ENCODE peak calls at places on chromosomes 12 and 14, in five cellular contexts. One of them, this sample, is unnamed.

GRCh38 chr12:56948881-56949280 is 8.5 kb downstream of the RDH16 start:
- DNase-seq in heart right ventricle: no peak
- DNase-seq in mammary epithelial cell: no peak
- DNase-seq in gastrocnemius medialis: no peak
- DNase-seq in dorsolateral prefrontal cortex: no peak
- DNase-seq in this sample: no peak

GRCh38 chr14:91241848-91242247 is 2.7 kb downstream of the GPR68 start:
- DNase-seq in heart right ventricle: no peak
- DNase-seq in mammary epithelial cell: no peak
- DNase-seq in gastrocnemius medialis: no peak
- DNase-seq in dorsolateral prefrontal cortex: no peak
- DNase-seq in this sample: peak

GRCh38 chr12:112170376-112170775 is 45.0 kb downstream of the TRAFD1 start:
- DNase-seq in heart right ventricle: no peak
- DNase-seq in mammary epithelial cell: no peak
- DNase-seq in gastrocnemius medialis: no peak
- DNase-seq in dorsolateral prefrontal cortex: no peak
- DNase-seq in this sample: no peak

GRCh38 chr12:6377667-6377994 is 2.3 kb upstream of the SCNN1A start:
- DNase-seq in heart right ventricle: no peak
- DNase-seq in mammary epithelial cell: peak
- DNase-seq in gastrocnemius medialis: no peak
- DNase-seq in dorsolateral prefrontal cortex: no peak
- DNase-seq in this sample: peak

GRCh38 chr14:85252011-85252410 is 277.9 kb upstream of the FLRT2 start:
- DNase-seq in heart right ventricle: no peak
- DNase-seq in mammary epithelial cell: peak
- DNase-seq in gastrocnemius medialis: no peak
- DNase-seq in dorsolateral prefrontal cortex: no peak
- DNase-seq in this sample: no peak

GRCh38 chr12:110661337-110661972 is 27.5 kb downstream of the HVCN1 start:
- DNase-seq in heart right ventricle: peak
- DNase-seq in mammary epithelial cell: no peak
- DNase-seq in gastrocnemius medialis: peak
- DNase-seq in dorsolateral prefrontal cortex: no peak
- DNase-seq in this sample: no peak

GRCh38 chr12:105705765-105706164 is 375.3 kb downstream of the C12orf75 start:
- DNase-seq in heart right ventricle: peak
- DNase-seq in mammary epithelial cell: peak
- DNase-seq in gastrocnemius medialis: peak
- DNase-seq in dorsolateral prefrontal cortex: no peak
- DNase-seq in this sample: peak

GRCh38 chr12:124233846-124234620 is 60.9 kb upstream of the RFLNA start:
- DNase-seq in heart right ventricle: no peak
- DNase-seq in mammary epithelial cell: peak
- DNase-seq in gastrocnemius medialis: no peak
- DNase-seq in dorsolateral prefrontal cortex: no peak
- DNase-seq in this sample: no peak

GRCh38 chr14:52786887-52787286 is 4.5 kb downstream of the GNPNAT1 start:
- DNase-seq in heart right ventricle: no peak
- DNase-seq in mammary epithelial cell: no peak
- DNase-seq in gastrocnemius medialis: no peak
- DNase-seq in dorsolateral prefrontal cortex: no peak
- DNase-seq in this sample: no peak

GRCh38 chr14:34742509-34743115 is 28.2 kb upstream of the CFL2 start:
- DNase-seq in heart right ventricle: no peak
- DNase-seq in mammary epithelial cell: no peak
- DNase-seq in gastrocnemius medialis: no peak
- DNase-seq in dorsolateral prefrontal cortex: no peak
- DNase-seq in this sample: no peak

GRCh38 chr12:9634177-9634803 is 26.6 kb upstream of the KLRB1 start:
- DNase-seq in heart right ventricle: peak
- DNase-seq in mammary epithelial cell: peak
- DNase-seq in gastrocnemius medialis: no peak
- DNase-seq in dorsolateral prefrontal cortex: no peak
- DNase-seq in this sample: peak

GRCh38 chr14:32428149-32428548 is 99.1 kb downstream of the AKAP6 start:
- DNase-seq in heart right ventricle: no peak
- DNase-seq in mammary epithelial cell: no peak
- DNase-seq in gastrocnemius medialis: no peak
- DNase-seq in dorsolateral prefrontal cortex: no peak
- DNase-seq in this sample: no peak

GRCh38 chr12:98870521-98870920 is 225.4 kb downstream of the APAF1 start:
- DNase-seq in heart right ventricle: no peak
- DNase-seq in mammary epithelial cell: no peak
- DNase-seq in gastrocnemius medialis: no peak
- DNase-seq in dorsolateral prefrontal cortex: peak
- DNase-seq in this sample: no peak

GRCh38 chr12:107320929-107321618 is 227.7 kb upstream of the CRY1 start:
- DNase-seq in heart right ventricle: no peak
- DNase-seq in mammary epithelial cell: peak
- DNase-seq in gastrocnemius medialis: no peak
- DNase-seq in dorsolateral prefrontal cortex: no peak
- DNase-seq in this sample: peak

GRCh38 chr14:61456720-61457119 is 135.3 kb downstream of the PRKCH start:
- DNase-seq in heart right ventricle: peak
- DNase-seq in mammary epithelial cell: peak
- DNase-seq in gastrocnemius medialis: peak
- DNase-seq in dorsolateral prefrontal cortex: peak
- DNase-seq in this sample: peak

GRCh38 chr12:72267974-72268373 is 4.2 kb upstream of the TRHDE start:
- DNase-seq in heart right ventricle: no peak
- DNase-seq in mammary epithelial cell: no peak
- DNase-seq in gastrocnemius medialis: no peak
- DNase-seq in dorsolateral prefrontal cortex: no peak
- DNase-seq in this sample: peak

GRCh38 chr12:54472494-54473262 is 724 bp downstream of the GTSF1 start:
- DNase-seq in heart right ventricle: no peak
- DNase-seq in mammary epithelial cell: no peak
- DNase-seq in gastrocnemius medialis: no peak
- DNase-seq in dorsolateral prefrontal cortex: no peak
- DNase-seq in this sample: no peak
- H3K4me3 ChIP-seq in heart right ventricle: no peak
- H3K4me3 ChIP-seq in mammary epithelial cell: no peak
- H3K4me3 ChIP-seq in gastrocnemius medialis: no peak
- H3K4me3 ChIP-seq in dorsolateral prefrontal cortex: no peak
- H3K4me3 ChIP-seq in this sample: no peak

GRCh38 chr12:15322164-15323054 is at the start of gene PTPRO:
- DNase-seq in heart right ventricle: no peak
- DNase-seq in mammary epithelial cell: peak
- DNase-seq in gastrocnemius medialis: no peak
- DNase-seq in dorsolateral prefrontal cortex: no peak
- DNase-seq in this sample: peak
- TF ChIP-seq CTCF in heart right ventricle: no peak
- TF ChIP-seq CTCF in mammary epithelial cell: no peak
- TF ChIP-seq CTCF in gastrocnemius medialis: no peak
- TF ChIP-seq CTCF in dorsolateral prefrontal cortex: no peak
- TF ChIP-seq CTCF in this sample: no peak

DNA sequence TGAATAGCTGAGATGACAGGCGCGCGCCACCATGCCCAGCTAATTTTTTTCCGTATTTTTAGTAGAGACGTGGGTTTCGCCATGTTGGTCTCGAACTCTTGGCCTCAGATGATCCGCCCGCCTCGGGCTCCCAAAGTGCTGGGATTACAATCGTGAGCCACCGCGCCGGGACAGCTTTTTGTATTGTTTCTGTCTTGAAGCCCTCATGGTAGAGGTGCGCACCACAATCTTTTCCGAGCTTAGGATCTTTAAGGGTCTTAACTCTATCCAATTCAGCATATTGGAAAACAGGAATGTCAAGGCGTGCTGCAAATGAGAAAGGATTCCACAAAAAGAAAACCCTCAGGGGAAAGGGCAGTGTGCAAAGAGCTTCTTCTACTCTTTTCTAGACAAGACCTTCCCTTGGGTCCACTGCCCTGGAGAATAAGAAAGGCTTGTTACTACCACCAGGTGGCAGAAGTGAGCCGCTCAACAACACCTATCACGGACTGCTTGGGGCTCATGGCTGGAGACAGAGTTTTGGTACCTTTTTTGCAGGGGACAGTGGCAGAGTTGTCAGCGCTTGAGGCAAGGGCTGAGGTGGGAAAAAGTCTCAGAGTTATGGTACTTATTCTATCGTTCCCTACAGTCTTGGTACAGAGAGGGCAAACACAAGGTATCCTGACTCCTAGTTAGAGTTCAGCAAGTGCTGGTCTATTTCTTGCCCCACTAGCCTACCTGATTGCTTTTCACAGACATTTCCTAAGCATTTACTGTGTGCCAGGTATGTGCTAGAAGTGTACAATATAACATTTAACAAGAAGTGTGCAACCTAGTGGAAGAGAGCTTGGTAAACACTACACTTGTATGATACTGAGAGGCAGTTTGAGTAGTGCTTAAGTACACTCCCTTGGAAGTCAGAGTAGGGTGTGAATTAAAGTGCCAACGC is 16.4 kb upstream of the SP7 start:
- DNase-seq in heart right ventricle: peak
- DNase-seq in mammary epithelial cell: peak
- DNase-seq in gastrocnemius medialis: peak
- DNase-seq in dorsolateral prefrontal cortex: peak
- DNase-seq in this sample: peak
- H3K27ac ChIP-seq in heart right ventricle: no peak
- H3K27ac ChIP-seq in mammary epithelial cell: no peak
- H3K27ac ChIP-seq in gastrocnemius medialis: no peak
- H3K27ac ChIP-seq in dorsolateral prefrontal cortex: no peak
- H3K27ac ChIP-seq in this sample: no peak

GRCh38 chr12:76455582-76456345 is 103.8 kb downstream of the OSBPL8 start:
- DNase-seq in heart right ventricle: no peak
- DNase-seq in mammary epithelial cell: peak
- DNase-seq in gastrocnemius medialis: no peak
- DNase-seq in dorsolateral prefrontal cortex: no peak
- DNase-seq in this sample: peak
- H3K4me3 ChIP-seq in heart right ventricle: no peak
- H3K4me3 ChIP-seq in mammary epithelial cell: no peak
- H3K4me3 ChIP-seq in gastrocnemius medialis: no peak
- H3K4me3 ChIP-seq in dorsolateral prefrontal cortex: no peak
- H3K4me3 ChIP-seq in this sample: no peak

GRCh38 chr14:70032447-70032846 is 153.2 kb downstream of the SMOC1 start:
- DNase-seq in heart right ventricle: no peak
- DNase-seq in mammary epithelial cell: no peak
- DNase-seq in gastrocnemius medialis: no peak
- DNase-seq in dorsolateral prefrontal cortex: no peak
- DNase-seq in this sample: peak

GRCh38 chr14:70034257-70034656 is 154.5 kb downstream of the SLC8A3 start:
- DNase-seq in heart right ventricle: no peak
- DNase-seq in mammary epithelial cell: no peak
- DNase-seq in gastrocnemius medialis: no peak
- DNase-seq in dorsolateral prefrontal cortex: no peak
- DNase-seq in this sample: no peak

GRCh38 chr14:70033561-70033960 is 154.3 kb downstream of the SMOC1 start:
- DNase-seq in heart right ventricle: no peak
- DNase-seq in mammary epithelial cell: no peak
- DNase-seq in gastrocnemius medialis: no peak
- DNase-seq in dorsolateral prefrontal cortex: no peak
- DNase-seq in this sample: no peak

GRCh38 chr14:70032016-70032415 is 152.8 kb downstream of the SMOC1 start:
- DNase-seq in heart right ventricle: no peak
- DNase-seq in mammary epithelial cell: no peak
- DNase-seq in gastrocnemius medialis: no peak
- DNase-seq in dorsolateral prefrontal cortex: no peak
- DNase-seq in this sample: no peak

GRCh38 chr14:70036665-70037064 is 152.1 kb downstream of the SLC8A3 start:
- DNase-seq in heart right ventricle: no peak
- DNase-seq in mammary epithelial cell: peak
- DNase-seq in gastrocnemius medialis: no peak
- DNase-seq in dorsolateral prefrontal cortex: no peak
- DNase-seq in this sample: no peak
- TF ChIP-seq CTCF in heart right ventricle: no peak
- TF ChIP-seq CTCF in mammary epithelial cell: peak
- TF ChIP-seq CTCF in gastrocnemius medialis: no peak
- TF ChIP-seq CTCF in dorsolateral prefrontal cortex: no peak
- TF ChIP-seq CTCF in this sample: no peak

GRCh38 chr12:26097046-26097878 is 27.6 kb downstream of the BHLHE41 start:
- DNase-seq in heart right ventricle: peak
- DNase-seq in mammary epithelial cell: peak
- DNase-seq in gastrocnemius medialis: peak
- DNase-seq in dorsolateral prefrontal cortex: peak
- DNase-seq in this sample: peak
- H3K27ac ChIP-seq in heart right ventricle: no peak
- H3K27ac ChIP-seq in mammary epithelial cell: peak
- H3K27ac ChIP-seq in gastrocnemius medialis: no peak
- H3K27ac ChIP-seq in dorsolateral prefrontal cortex: no peak
- H3K27ac ChIP-seq in this sample: no peak

DNA sequence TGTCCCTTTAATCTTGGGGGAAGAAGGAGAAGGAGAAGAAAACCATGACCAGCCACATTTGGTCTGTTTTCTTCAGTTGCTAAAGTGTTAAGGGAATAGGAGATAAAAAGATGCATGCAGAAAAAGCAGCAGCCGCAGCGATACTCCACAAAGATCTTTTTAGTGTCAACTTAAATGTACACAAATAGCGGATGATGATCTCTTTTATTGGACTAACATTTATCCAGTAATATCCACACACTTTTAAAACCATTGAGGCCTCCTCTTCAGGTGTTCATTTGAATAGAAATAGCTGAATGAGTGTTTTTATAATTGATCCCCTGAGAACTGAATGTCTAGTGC is 83.5 kb downstream of the PAPOLA start:
- DNase-seq in heart right ventricle: no peak
- DNase-seq in mammary epithelial cell: no peak
- DNase-seq in gastrocnemius medialis: no peak
- DNase-seq in dorsolateral prefrontal cortex: no peak
- DNase-seq in this sample: no peak
- H3K4me3 ChIP-seq in heart right ventricle: no peak
- H3K4me3 ChIP-seq in mammary epithelial cell: no peak
- H3K4me3 ChIP-seq in gastrocnemius medialis: no peak
- H3K4me3 ChIP-seq in dorsolateral prefrontal cortex: no peak
- H3K4me3 ChIP-seq in this sample: no peak

DNA sequence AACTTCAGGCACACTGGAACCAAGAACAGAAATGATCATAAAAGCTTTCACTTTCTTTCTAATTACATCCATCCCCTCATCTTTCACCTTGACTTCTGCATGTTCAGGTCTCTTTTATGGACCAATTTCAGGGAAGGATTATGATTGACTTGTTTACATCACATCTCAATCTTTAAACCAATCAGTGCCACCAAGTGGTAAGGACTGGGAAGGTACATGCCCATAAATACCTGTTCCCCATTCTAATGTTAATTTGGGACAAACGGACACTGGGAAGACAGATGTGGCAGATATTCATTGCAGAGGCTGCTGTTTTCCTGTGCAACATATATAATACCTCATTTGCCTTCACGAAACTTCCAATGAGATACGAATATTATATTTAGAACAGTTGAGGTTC is 978.1 kb downstream of the GALC start:
- DNase-seq in heart right ventricle: no peak
- DNase-seq in mammary epithelial cell: no peak
- DNase-seq in gastrocnemius medialis: no peak
- DNase-seq in dorsolateral prefrontal cortex: no peak
- DNase-seq in this sample: no peak
- TF ChIP-seq CTCF in heart right ventricle: no peak
- TF ChIP-seq CTCF in mammary epithelial cell: peak
- TF ChIP-seq CTCF in gastrocnemius medialis: no peak
- TF ChIP-seq CTCF in dorsolateral prefrontal cortex: no peak
- TF ChIP-seq CTCF in this sample: no peak